ENCODE peak calls at places on chromosome 14, in five cellular contexts. D is AG04450, K is WTC11, L is lung, B is tibial artery. G is an unnamed sample.
A peak's percentile ranks its signal among the peaks of the same experiment; 100 is the strongest.

GRCh38 chr14:81436296-81437138 is 36.4 kb upstream of the STON2 start:
- DNase-seq in L (peak; percentile 64), B (peak; percentile 81), K (peak; percentile 84), D (no peak), G (no peak)

GRCh38 chr14:50830044-50830931 is 674 bp downstream of the NIN start:
- DNase-seq in K (peak; percentile 73), L (peak; percentile 47), B (peak; percentile 78), D (no peak), G (no peak)

GRCh38 chr14:105292810-105293711 is 7.7 kb downstream of the BRF1 start:
- DNase-seq in B (no peak), D (no peak), L (no peak), K (no peak), G (no peak)

GRCh38 chr14:96349286-96350075 is 13.7 kb downstream of the ATG2B start:
- DNase-seq in L (no peak), D (no peak), K (no peak), B (no peak), G (no peak)

GRCh38 chr14:105532735-105533141 is 6.4 kb downstream of the TMEM121 start:
- DNase-seq in L (no peak), K (peak; percentile 24), D (no peak), B (peak; percentile 57), G (no peak)

GRCh38 chr14:75293920-75294648 is 15.5 kb downstream of the FOS start:
- DNase-seq in K (peak; percentile 95), B (peak; percentile 99), L (peak; percentile 95), D (no peak), G (peak; percentile 91)

GRCh38 chr14:42671636-42672035 is 1065.0 kb downstream of the LRFN5 start:
- DNase-seq in K (no peak), B (no peak), D (no peak), L (no peak), G (no peak)

GRCh38 chr14:54606631-54607133 is 39.8 kb downstream of the SAMD4A start:
- DNase-seq in B (peak; percentile 74), D (no peak), L (no peak), K (no peak), G (peak; percentile 84)

GRCh38 chr14:73462078-73462715 is 3.9 kb upstream of the NUMB start:
- DNase-seq in D (no peak), L (peak; percentile 74), B (no peak), K (no peak), G (no peak)

GRCh38 chr14:71373773-71374172 is 466.5 kb downstream of the PCNX1 start:
- DNase-seq in K (no peak), L (no peak), B (no peak), D (no peak), G (no peak)

GRCh38 chr14:95361373-95362179 is 41.9 kb upstream of the CLMN start:
- DNase-seq in D (no peak), L (peak; percentile 38), B (no peak), K (peak; percentile 81), G (no peak)

GRCh38 chr14:99574099-99574880 is 29.7 kb downstream of the CCDC85C start:
- DNase-seq in L (peak; percentile 69), B (no peak), D (peak; percentile 30), K (peak; percentile 56), G (no peak)

GRCh38 chr14:74444866-74445265 is 18.9 kb upstream of the SYNDIG1L start:
- DNase-seq in L (no peak), D (no peak), K (peak; percentile 42), B (no peak), G (no peak)

GRCh38 chr14:99231850-99232401 is 40.1 kb downstream of the BCL11B start:
- DNase-seq in D (no peak), B (no peak), L (no peak), K (peak; percentile 80), G (no peak)

GRCh38 chr14:66216763-66217162 is 269.4 kb upstream of the CCDC196 start:
- DNase-seq in B (no peak), L (no peak), K (no peak), D (no peak), G (no peak)

GRCh38 chr14:59464651-59465569 is at the start of gene GPR135:
- DNase-seq in K (peak; percentile 68), L (peak; percentile 57), D (no peak), B (peak; percentile 87), G (no peak)

GRCh38 chr14:105838591-105839424 is 312.4 kb downstream of the TMEM121 start:
- DNase-seq in L (no peak), D (no peak), K (no peak), B (peak; percentile 62), G (no peak)

GRCh38 chr14:75578099-75578785 is at the start of gene FLVCR2:
- DNase-seq in D (no peak), B (peak; percentile 91), K (peak; percentile 70), L (peak; percentile 84), G (no peak)

GRCh38 chr14:62213516-62213915 is 451.3 kb downstream of the SNAPC1 start:
- DNase-seq in K (no peak), B (no peak), D (peak; percentile 36), L (no peak), G (peak; percentile 19)

GRCh38 chr14:76716285-76716684 is 45.0 kb upstream of the VASH1 start:
- DNase-seq in L (peak; percentile 22), K (no peak), B (no peak), D (no peak), G (no peak)

GRCh38 chr14:28681681-28682080 is 84.9 kb upstream of the FOXG1 start:
- DNase-seq in L (no peak), B (no peak), K (peak; percentile 56), D (no peak), G (no peak)

GRCh38 chr14:93953263-93953662 is 23.1 kb downstream of the ASB2 start:
- DNase-seq in L (no peak), K (peak; percentile 50), D (no peak), B (no peak), G (no peak)

GRCh38 chr14:32576088-32576795 is 247.1 kb downstream of the AKAP6 start:
- DNase-seq in D (no peak), B (no peak), K (no peak), L (peak; percentile 33), G (peak; percentile 65)

GRCh38 chr14:91360490-91361235 is 57.0 kb downstream of the CCDC88C start:
- DNase-seq in D (no peak), L (no peak), K (no peak), B (no peak), G (no peak)

GRCh38 chr14:89620436-89620835 is 203.4 kb upstream of the FOXN3 start:
- DNase-seq in K (no peak), B (no peak), D (no peak), L (no peak), G (no peak)

GRCh38 chr14:56099081-56099797 is 19.0 kb upstream of the PELI2 start:
- DNase-seq in L (no peak), B (no peak), D (no peak), K (no peak), G (no peak)

GRCh38 chr14:105316563-105316941 is 2.0 kb downstream of the PACS2 start:
- DNase-seq in L (no peak), D (no peak), B (no peak), K (no peak), G (no peak)

GRCh38 chr14:31319701-31320100 is 100.6 kb downstream of the HEATR5A start:
- DNase-seq in D (no peak), B (no peak), L (no peak), K (no peak), G (no peak)

GRCh38 chr14:70254476-70254961 is 65.8 kb upstream of the SLC8A3 start:
- DNase-seq in D (no peak), L (peak; percentile 38), K (peak; percentile 46), B (no peak), G (no peak)

GRCh38 chr14:55381040-55381439 is 30.6 kb downstream of the ATG14 start:
- DNase-seq in B (no peak), L (no peak), K (no peak), D (no peak), G (no peak)

GRCh38 chr14:100109594-100109955 is 44.4 kb downstream of the EVL start:
- DNase-seq in D (no peak), K (no peak), B (no peak), L (no peak), G (no peak)

GRCh38 chr14:77023001-77023996 is 5.2 kb downstream of the IRF2BPL start:
- DNase-seq in D (no peak), K (peak; percentile 44), B (no peak), L (no peak), G (no peak)

GRCh38 chr14:96666088-96666487 is 131.1 kb upstream of the VRK1 start:
- DNase-seq in K (no peak), B (no peak), L (no peak), D (no peak), G (no peak)

GRCh38 chr14:35534884-35535793 is 1.2 kb downstream of the INSM2 start:
- DNase-seq in L (peak; percentile 60), D (peak; percentile 24), K (peak; percentile 88), B (peak; percentile 75), G (peak; percentile 26)

GRCh38 chr14:95226801-95227200 is 69.5 kb upstream of the DICER1 start:
- DNase-seq in D (no peak), B (no peak), K (no peak), L (no peak), G (no peak)

GRCh38 chr14:96158735-96159134 is 45.9 kb upstream of the BDKRB2 start:
- DNase-seq in L (no peak), K (no peak), B (no peak), D (no peak), G (no peak)

GRCh38 chr14:60093088-60093487 is 1.4 kb downstream of the PCNX4 start:
- DNase-seq in K (no peak), B (no peak), D (no peak), L (no peak), G (no peak)

GRCh38 chr14:68628605-68629310 is 164.1 kb downstream of the ZFP36L1 start:
- DNase-seq in D (no peak), B (peak; percentile 68), L (peak; percentile 62), K (peak; percentile 39), G (no peak)

GRCh38 chr14:34750670-34751069 is 36.3 kb upstream of the CFL2 start:
- DNase-seq in B (no peak), L (no peak), K (no peak), D (peak; percentile 34), G (peak; percentile 37)

GRCh38 chr14:24911324-24912095 is 138.4 kb downstream of the STXBP6 start:
- DNase-seq in L (no peak), D (no peak), K (no peak), B (no peak), G (peak; percentile 53)
- TF ChIP-seq CTCF in L (no peak), D (no peak), K (no peak), B (no peak), G (no peak)

GRCh38 chr14:80202888-80203562 is 8.3 kb downstream of the DIO2 start:
- DNase-seq in D (no peak), K (peak; percentile 83), B (no peak), L (no peak), G (no peak)
- TF ChIP-seq CTCF in D (peak; percentile 28), K (peak; percentile 60), B (no peak), L (no peak), G (peak; percentile 18)

GRCh38 chr14:24308342-24309124 is 756 bp upstream of the CIDEB start:
- DNase-seq in L (no peak), D (no peak), K (no peak), B (no peak), G (no peak)
- TF ChIP-seq CTCF in L (no peak), D (no peak), K (no peak), B (no peak), G (no peak)

GRCh38 chr14:103188691-103189480 is 65.6 kb downstream of the TNFAIP2 start:
- DNase-seq in B (no peak), L (no peak), D (no peak), K (peak; percentile 61), G (no peak)
- TF ChIP-seq CTCF in B (peak; percentile 18), L (no peak), D (peak; percentile 22), K (no peak), G (peak; percentile 16)

GRCh38 chr14:23362200-23362599 is 2.8 kb downstream of the EFS start:
- DNase-seq in L (no peak), K (no peak), D (no peak), B (no peak), G (peak; percentile 16)
- TF ChIP-seq CTCF in L (no peak), K (no peak), D (peak; percentile 43), B (no peak), G (peak; percentile 50)